ENCODE peak calls at places on chromosomes 2 and 18, in seven cellular contexts. D is activated T-cell treated with anti-CD3 and anti-CD28 coated beads for 1 hour, J is psoas muscle, Z is cardiac fibroblast, I is bronchial epithelial cell, F is WTC11, E is nucleus accumbens. R is an unnamed sample.

GRCh38 chr2:149148195-149149006 is 109.9 kb downstream of the LYPD6B start:
- DNase-seq in D (no peak), J (no peak), Z (no peak), I (no peak), F (no peak), E (no peak), R (no peak)

GRCh38 chr2:33229646-33230045 is 246.8 kb upstream of the RASGRP3 start:
- DNase-seq in D (no peak), J (no peak), Z (no peak), I (peak), F (no peak), E (no peak), R (no peak)

GRCh38 chr2:152894051-152894450 is 175.6 kb downstream of the ARL6IP6 start:
- DNase-seq in D (no peak), J (no peak), Z (no peak), I (no peak), F (no peak), E (no peak), R (no peak)

GRCh38 chr2:149575277-149575676 is 12.3 kb downstream of the MMADHC start:
- DNase-seq in D (no peak), J (no peak), Z (no peak), I (no peak), F (no peak), E (no peak), R (no peak)

GRCh38 chr2:237870126-237870525 is 10.7 kb downstream of the RAMP1 start:
- DNase-seq in D (no peak), J (no peak), Z (no peak), I (no peak), F (no peak), E (no peak), R (no peak)

GRCh38 chr2:11509657-11510360 is 24.0 kb upstream of the GREB1 start:
- DNase-seq in D (no peak), J (no peak), Z (no peak), I (no peak), F (no peak), E (no peak), R (no peak)

GRCh38 chr2:200193331-200193730 is 113.2 kb upstream of the SPATS2L start:
- DNase-seq in D (no peak), J (no peak), Z (no peak), I (no peak), F (no peak), E (no peak), R (no peak)

GRCh38 chr2:139217641-139218040 is 437.5 kb upstream of the NXPH2 start:
- DNase-seq in D (no peak), J (no peak), Z (no peak), I (no peak), F (no peak), E (no peak), R (no peak)

GRCh38 chr2:8857709-8858108 is 20.3 kb upstream of the KIDINS220 start:
- DNase-seq in D (no peak), J (no peak), Z (no peak), I (peak), F (no peak), E (no peak), R (no peak)

GRCh38 chr2:111126581-111126980 is 5.9 kb downstream of the BCL2L11 start:
- DNase-seq in D (no peak), J (no peak), Z (no peak), I (no peak), F (no peak), E (no peak), R (no peak)

GRCh38 chr2:177419274-177419673 is 26.7 kb downstream of the AGPS start:
- DNase-seq in D (no peak), J (no peak), Z (peak), I (peak), F (no peak), E (no peak), R (no peak)

GRCh38 chr2:105261061-105261460 is 19.5 kb downstream of the GPR45 start:
- DNase-seq in D (no peak), J (no peak), Z (peak), I (peak), F (no peak), E (no peak), R (no peak)

GRCh38 chr18:11146947-11147345 is 2.4 kb downstream of the PIEZO2 start:
- DNase-seq in D (no peak), J (no peak), Z (no peak), I (no peak), F (no peak), E (no peak), R (no peak)

GRCh38 chr2:239946570-239947311 is 78.4 kb downstream of the NDUFA10 start:
- DNase-seq in D (no peak), J (no peak), Z (no peak), I (no peak), F (no peak), E (no peak), R (no peak)

GRCh38 chr2:174007010-174007409 is 41.8 kb upstream of the SP3 start:
- DNase-seq in D (no peak), J (no peak), Z (no peak), I (no peak), F (no peak), E (no peak), R (no peak)

R was measured in neuronal stem cell.